ENCODE peak calls at places on chromosomes 5 and 9, in six cellular contexts. Z is IMR-90, I is heart right ventricle, D is HepG2, W is brain microvascular endothelial cell, R is left ventricle myocardium inferior. S is an unnamed sample.

GRCh38 chr9:127004946-127005769 is 90.6 kb downstream of the RALGPS1 start:
- DNase-seq in Z (peak), W (peak), I (no peak), R (no peak), D (no peak), S (no peak)

GRCh38 chr9:35191105-35191504 is 29.3 kb downstream of the UNC13B start:
- DNase-seq in D (no peak), W (no peak), I (no peak), Z (no peak), R (no peak), S (no peak)

GRCh38 chr9:109331353-109331752 is 10.5 kb upstream of the EPB41L4B start:
- DNase-seq in I (peak), Z (no peak), R (peak), D (no peak), W (no peak), S (no peak)

GRCh38 chr9:33297455-33297854 is 7.1 kb downstream of the NFX1 start:
- DNase-seq in I (no peak), R (peak), D (no peak), Z (no peak), W (no peak), S (peak)

GRCh38 chr5:153546566-153546965 is 56.1 kb downstream of the GRIA1 start:
- DNase-seq in W (no peak), I (no peak), D (no peak), Z (no peak), R (no peak), S (no peak)

GRCh38 chr9:20212806-20213205 is 409.5 kb downstream of the MLLT3 start:
- DNase-seq in D (no peak), W (no peak), R (no peak), I (no peak), Z (no peak), S (no peak)

GRCh38 chr9:85871008-85871407 is 69.9 kb upstream of the NAA35 start:
- DNase-seq in W (no peak), I (no peak), D (no peak), R (no peak), Z (no peak), S (no peak)

GRCh38 chr9:134320195-134320885 is 5.9 kb upstream of the RXRA start:
- DNase-seq in I (peak), Z (no peak), W (no peak), D (no peak), R (peak), S (no peak)

GRCh38 chr9:114210691-114211276 is 55.4 kb downstream of the COL27A1 start:
- DNase-seq in I (no peak), R (no peak), W (no peak), D (no peak), Z (no peak), S (no peak)

GRCh38 chr5:154135125-154135524 is 55.4 kb upstream of the GALNT10 start:
- DNase-seq in R (no peak), I (no peak), D (no peak), W (no peak), Z (no peak), S (no peak)

GRCh38 chr9:98091735-98092632 is 27.0 kb downstream of the TRIM14 start:
- DNase-seq in W (peak), I (no peak), R (no peak), D (no peak), Z (peak), S (no peak)

GRCh38 chr5:20680718-20681302 is 692.8 kb upstream of the CDH18 start:
- DNase-seq in R (no peak), W (no peak), I (no peak), D (no peak), Z (no peak), S (no peak)

GRCh38 chr9:131473198-131473885 is 29.4 kb upstream of the POMT1 start:
- DNase-seq in I (no peak), R (no peak), W (no peak), D (peak), Z (no peak), S (no peak)

GRCh38 chr5:172172912-172173591 is 15.0 kb downstream of the STK10 start:
- DNase-seq in R (peak), Z (no peak), I (peak), D (no peak), W (no peak), S (no peak)

GRCh38 chr9:116377179-116377790 is 223.7 kb downstream of the PAPPA start:
- DNase-seq in I (no peak), D (no peak), R (no peak), Z (peak), W (peak), S (no peak)

GRCh38 chr9:79026311-79026710 is 545.5 kb upstream of the TLE4 start:
- DNase-seq in I (no peak), W (no peak), D (no peak), R (no peak), Z (no peak), S (no peak)

GRCh38 chr9:112050544-112051475 is 124.3 kb downstream of the SUSD1 start:
- DNase-seq in D (peak), I (no peak), R (no peak), W (peak), Z (peak), S (no peak)

GRCh38 chr5:180069589-180070247 is 1.8 kb downstream of the RNF130 start:
- DNase-seq in W (no peak), D (peak), I (no peak), R (no peak), Z (no peak), S (no peak)

GRCh38 chr9:121662359-121662758 is 10.9 kb downstream of the DAB2IP start:
- DNase-seq in W (no peak), D (no peak), Z (no peak), I (no peak), R (no peak), S (no peak)

GRCh38 chr9:98502976-98503325 is 205.8 kb downstream of the GABBR2 start:
- DNase-seq in I (no peak), R (peak), Z (peak), D (no peak), W (peak), S (peak)

GRCh38 chr5:161549106-161549505 is 2.6 kb upstream of the GABRB2 start:
- DNase-seq in W (no peak), Z (no peak), D (no peak), R (no peak), I (no peak), S (no peak)

GRCh38 chr5:135386886-135387628 is 12.0 kb downstream of the MACROH2A1 start:
- DNase-seq in Z (peak), R (no peak), W (peak), I (no peak), D (peak), S (peak)

GRCh38 chr5:66498791-66499207 is 97.4 kb upstream of the MAST4 start:
- DNase-seq in W (peak), I (no peak), Z (no peak), R (no peak), D (peak), S (no peak)

GRCh38 chr5:140926211-140926902 is at the start of gene PCDHAC1:
- DNase-seq in R (peak), W (peak), D (no peak), I (peak), Z (no peak), S (peak)

GRCh38 chr5:133830911-133831310 is 137.5 kb downstream of the C5orf15 start:
- DNase-seq in Z (no peak), D (no peak), W (no peak), I (no peak), R (no peak), S (no peak)

GRCh38 chr5:10695055-10695649 is 65.9 kb downstream of the DAP start:
- DNase-seq in R (peak), W (peak), D (peak), I (peak), Z (peak), S (peak)

GRCh38 chr5:174459832-174460448 is 264.4 kb upstream of the MSX2 start:
- DNase-seq in I (no peak), Z (no peak), W (no peak), R (no peak), D (no peak), S (no peak)

GRCh38 chr5:123220616-123221146 is 131.6 kb downstream of the PRDM6 start:
- DNase-seq in R (no peak), Z (no peak), I (no peak), D (no peak), W (no peak), S (no peak)

GRCh38 chr5:123916331-123917121 is 404.5 kb downstream of the CSNK1G3 start:
- DNase-seq in D (no peak), W (peak), Z (peak), R (no peak), I (no peak), S (no peak)

GRCh38 chr5:13708906-13709305 is 235.6 kb downstream of the DNAH5 start:
- DNase-seq in Z (peak), I (no peak), D (no peak), W (no peak), R (no peak), S (no peak)

GRCh38 chr9:69223605-69224004 is 49.5 kb downstream of the TJP2 start:
- DNase-seq in W (peak), Z (peak), D (peak), R (no peak), I (no peak), S (no peak)

GRCh38 chr5:34043099-34043876 is at the start of gene C1QTNF3:
- DNase-seq in D (no peak), I (no peak), Z (no peak), R (no peak), W (no peak), S (no peak)

GRCh38 chr5:112208699-112209615 is 210.1 kb downstream of the EPB41L4A start:
- DNase-seq in I (no peak), D (no peak), W (no peak), Z (peak), R (no peak), S (no peak)

GRCh38 chr9:38153152-38153909 is 84.3 kb upstream of the SHB start:
- DNase-seq in Z (no peak), I (no peak), D (peak), W (no peak), R (no peak), S (no peak)

GRCh38 chr5:32232441-32233219 is 58.5 kb upstream of the GOLPH3 start:
- DNase-seq in W (peak), D (peak), R (peak), I (peak), Z (peak), S (peak)

DNA sequence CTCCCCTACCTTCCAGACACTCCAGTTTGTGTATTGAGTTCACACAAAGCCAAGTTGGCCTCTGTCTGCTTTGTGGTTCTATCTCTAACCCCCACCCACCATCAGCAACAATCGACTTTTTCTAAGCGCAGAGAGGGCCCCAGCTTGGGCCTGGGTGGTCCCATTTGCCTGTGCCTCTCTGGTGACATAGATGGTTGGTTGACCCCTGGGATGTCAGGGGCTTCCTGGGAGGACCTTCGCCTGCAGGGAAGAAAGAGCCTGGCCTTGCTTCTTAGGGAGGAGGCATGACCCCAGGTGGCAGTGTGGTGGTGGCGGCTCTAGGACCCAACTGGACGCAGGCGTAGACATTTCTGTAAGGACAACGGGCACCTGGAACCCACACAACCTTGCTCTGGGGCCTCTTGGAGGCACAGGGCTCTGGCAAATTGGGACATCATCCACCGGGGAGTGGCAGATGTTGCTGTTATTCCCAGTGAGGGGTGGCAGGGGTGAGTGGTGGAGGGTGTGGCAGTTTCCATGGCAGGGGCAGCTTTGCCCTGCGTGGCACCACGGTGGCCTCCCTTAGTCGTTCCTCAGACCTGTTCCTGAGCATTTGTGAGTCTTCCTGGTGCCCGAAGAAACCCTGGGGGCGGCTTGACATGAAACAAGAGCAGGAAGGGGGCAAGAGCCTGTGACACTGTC is 171.0 kb upstream of the IER5L start:
- DNase-seq in R (no peak), D (no peak), Z (no peak), I (no peak), W (no peak), S (no peak)
- TF ChIP-seq CTCF in R (no peak), D (no peak), Z (no peak), I (no peak), W (no peak), S (no peak)

DNA sequence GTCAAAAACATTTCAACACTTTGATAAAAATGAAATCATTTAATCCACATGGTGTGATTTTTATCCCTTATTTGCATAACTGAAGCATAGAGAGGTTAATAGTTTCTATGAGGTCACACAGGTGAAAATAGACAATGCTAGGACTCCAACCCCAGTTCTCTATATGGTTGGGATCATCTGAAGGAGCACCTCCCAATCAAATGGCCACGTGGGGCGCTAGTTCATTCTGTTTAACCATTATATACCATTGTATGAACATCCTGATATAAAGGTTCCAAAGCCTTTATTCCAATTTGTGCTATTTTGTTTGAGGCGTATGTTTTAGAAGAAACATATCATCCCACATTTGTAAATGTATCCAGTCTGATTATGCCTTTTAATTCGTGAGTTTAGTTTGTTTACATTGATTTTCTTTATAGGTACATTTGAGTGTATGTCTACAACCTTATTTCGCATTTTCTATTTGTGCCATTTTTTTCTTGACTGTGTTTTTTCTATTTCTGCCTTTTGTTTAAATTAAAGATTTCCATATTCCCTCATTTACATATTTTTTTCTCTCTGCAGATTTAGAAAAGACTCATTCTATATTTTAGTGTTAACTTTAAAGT is 1092.0 kb downstream of the MAT2B start:
- DNase-seq in R (no peak), I (no peak), W (no peak), D (peak), Z (no peak), S (no peak)
- TF ChIP-seq CTCF in R (no peak), I (no peak), W (peak), D (no peak), Z (no peak), S (peak)

GRCh38 chr9:110455860-110456259 is 118.2 kb upstream of the TXNDC8 start:
- DNase-seq in Z (no peak), W (no peak), I (no peak), R (no peak), D (no peak), S (no peak)

GRCh38 chr9:110457245-110457644 is 119.6 kb upstream of the TXNDC8 start:
- DNase-seq in D (no peak), W (no peak), R (no peak), Z (no peak), I (no peak), S (no peak)

GRCh38 chr9:110452227-110452801 is 114.7 kb upstream of the TXNDC8 start:
- DNase-seq in D (no peak), Z (peak), W (no peak), I (no peak), R (no peak), S (no peak)
- TF ChIP-seq CTCF in D (peak), Z (peak), W (peak), I (peak), R (peak), S (peak)

GRCh38 chr5:75078035-75078434 is 25.7 kb upstream of the GCNT4 start:
- DNase-seq in W (no peak), R (no peak), Z (no peak), I (no peak), D (no peak), S (no peak)
- TF ChIP-seq CTCF in W (no peak), R (no peak), Z (no peak), I (no peak), D (no peak), S (no peak)

DNA sequence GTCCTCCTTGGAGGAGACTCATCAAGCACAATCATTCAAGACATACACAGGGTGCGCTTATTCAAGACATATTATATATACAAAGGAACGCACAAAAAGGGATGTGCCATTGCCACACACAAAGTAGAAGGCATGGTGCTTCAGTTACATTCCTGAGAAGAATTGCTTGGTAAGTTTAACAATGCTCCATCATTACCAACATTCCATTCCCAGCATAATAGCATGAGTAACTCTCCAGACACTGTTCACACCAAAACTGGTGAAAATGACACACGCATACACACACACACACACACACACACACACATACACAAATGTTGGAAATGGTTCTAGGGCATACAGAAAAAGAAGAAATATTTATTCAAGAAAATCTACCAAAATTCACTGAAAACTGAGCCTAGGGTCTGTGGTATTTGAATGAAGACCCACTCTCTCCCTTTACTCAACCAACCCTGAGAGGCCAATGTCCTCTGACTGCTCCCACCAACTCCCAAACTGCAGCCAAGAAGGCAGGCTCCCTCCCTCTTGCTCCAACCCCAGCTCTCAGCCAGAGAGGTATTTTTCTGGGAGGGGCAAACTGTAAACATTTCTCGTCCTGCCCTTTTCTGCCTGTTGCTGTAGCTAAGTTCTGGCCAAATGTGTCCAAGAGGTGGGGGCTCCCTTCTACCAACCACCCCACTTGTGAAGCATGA is 19.9 kb downstream of the UGT3A1 start:
- DNase-seq in I (no peak), D (no peak), Z (no peak), W (no peak), R (no peak), S (no peak)
- TF ChIP-seq CTCF in I (no peak), D (no peak), Z (no peak), W (no peak), R (no peak), S (no peak)

GRCh38 chr5:149240354-149240998 is 31.2 kb upstream of the AFAP1L1 start:
- DNase-seq in I (peak), W (no peak), Z (no peak), D (no peak), R (no peak), S (no peak)

GRCh38 chr5:149239917-149240316 is 31.7 kb upstream of the AFAP1L1 start:
- DNase-seq in I (no peak), Z (no peak), W (no peak), D (no peak), R (no peak), S (no peak)

GRCh38 chr5:149235841-149236240 is 35.8 kb upstream of the AFAP1L1 start:
- DNase-seq in D (no peak), R (peak), Z (no peak), I (peak), W (no peak), S (no peak)

GRCh38 chr5:149237662-149238061 is 34.0 kb upstream of the AFAP1L1 start:
- DNase-seq in I (no peak), Z (no peak), R (no peak), W (no peak), D (no peak), S (no peak)

DNA sequence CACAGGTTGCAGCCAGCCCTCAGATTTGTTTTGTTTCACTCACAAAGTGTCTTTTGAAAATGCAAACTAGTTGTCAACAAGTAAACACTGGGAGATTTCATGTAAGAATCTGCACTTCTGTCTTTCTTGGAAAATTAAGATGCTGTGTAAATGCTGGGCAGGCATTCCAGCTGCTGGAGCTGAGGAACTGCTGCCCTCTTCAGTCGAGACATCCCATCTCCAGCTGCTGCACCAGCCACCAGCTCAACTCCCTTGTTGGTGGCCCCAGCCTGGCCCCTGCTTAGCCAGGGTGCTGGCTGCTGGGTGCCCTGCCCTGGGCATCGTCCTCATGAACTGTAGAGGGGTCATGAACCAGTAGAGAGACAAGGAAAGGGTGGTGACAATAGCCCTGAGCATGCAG is 33.1 kb upstream of the AFAP1L1 start:
- DNase-seq in D (no peak), R (no peak), W (no peak), Z (no peak), I (no peak), S (no peak)
- TF ChIP-seq CTCF in D (peak), R (peak), W (peak), Z (peak), I (no peak), S (peak)

GRCh38 chr5:156477196-156477595 is 150.2 kb downstream of the SGCD start:
- DNase-seq in R (no peak), I (no peak), Z (peak), W (peak), D (no peak), S (no peak)

GRCh38 chr5:156474251-156474650 is 147.3 kb downstream of the SGCD start:
- DNase-seq in D (no peak), W (peak), I (peak), Z (peak), R (peak), S (no peak)

GRCh38 chr5:156475182-156475830 is 148.3 kb downstream of the SGCD start:
- DNase-seq in W (no peak), R (no peak), I (no peak), D (no peak), Z (peak), S (no peak)

GRCh38 chr5:156476704-156477103 is 149.7 kb downstream of the SGCD start:
- DNase-seq in R (no peak), Z (no peak), I (no peak), D (no peak), W (no peak), S (no peak)

GRCh38 chr5:156475831-156476551 is 149.0 kb downstream of the SGCD start:
- DNase-seq in W (peak), Z (peak), D (no peak), I (no peak), R (peak), S (no peak)
- TF ChIP-seq CTCF in W (peak), Z (peak), D (no peak), I (no peak), R (no peak), S (peak)

GRCh38 chr5:139091439-139092156 is 106.6 kb downstream of the SIL1 start:
- DNase-seq in W (no peak), Z (no peak), R (no peak), I (no peak), D (no peak), S (no peak)
- TF ChIP-seq CTCF in W (peak), Z (no peak), R (peak), I (peak), D (peak), S (peak)

S was measured in osteocyte.